ENCODE peak calls at places on chromosome 5, in four cellular contexts. One of them, this sample, is unnamed.

GRCh38 chr5:173736923-173737412 is 120.5 kb upstream of the BOD1 start:
- DNase-seq in body of pancreas: no peak
- DNase-seq in IMR-90: no peak
- DNase-seq in breast epithelium: no peak
- DNase-seq in this sample: no peak

GRCh38 chr5:64784451-64785025 is 15.8 kb downstream of the CWC27 start:
- DNase-seq in body of pancreas: peak; percentile 84
- DNase-seq in IMR-90: peak; percentile 86
- DNase-seq in breast epithelium: peak; percentile 26
- DNase-seq in this sample: peak; percentile 14

GRCh38 chr5:21594566-21594965 is 1258.6 kb downstream of the CDH12 start:
- DNase-seq in body of pancreas: no peak
- DNase-seq in IMR-90: no peak
- DNase-seq in breast epithelium: no peak
- DNase-seq in this sample: no peak

GRCh38 chr5:180330810-180331646 is 22.1 kb downstream of the GFPT2 start:
- DNase-seq in body of pancreas: peak; percentile 80
- DNase-seq in IMR-90: peak; percentile 99
- DNase-seq in breast epithelium: peak; percentile 42
- DNase-seq in this sample: no peak

GRCh38 chr5:113480243-113480642 is 8.0 kb downstream of the MCC start:
- DNase-seq in body of pancreas: no peak
- DNase-seq in IMR-90: no peak
- DNase-seq in breast epithelium: no peak
- DNase-seq in this sample: no peak

GRCh38 chr5:179907570-179908324 is at the start of gene TBC1D9B:
- DNase-seq in body of pancreas: peak; percentile 70
- DNase-seq in IMR-90: peak; percentile 45
- DNase-seq in breast epithelium: no peak
- DNase-seq in this sample: no peak

GRCh38 chr5:23268136-23268535 is 239.3 kb upstream of the PRDM9 start:
- DNase-seq in body of pancreas: no peak
- DNase-seq in IMR-90: no peak
- DNase-seq in breast epithelium: no peak
- DNase-seq in this sample: no peak

GRCh38 chr5:59596586-59597348 is 296.8 kb downstream of the PDE4D start:
- DNase-seq in body of pancreas: no peak
- DNase-seq in IMR-90: peak; percentile 44
- DNase-seq in breast epithelium: no peak
- DNase-seq in this sample: no peak

GRCh38 chr5:163626904-163627434 is 121.5 kb downstream of the MAT2B start:
- DNase-seq in body of pancreas: no peak
- DNase-seq in IMR-90: no peak
- DNase-seq in breast epithelium: no peak
- DNase-seq in this sample: no peak

GRCh38 chr5:150164640-150165039 is 1.9 kb upstream of the CDX1 start:
- DNase-seq in body of pancreas: no peak
- DNase-seq in IMR-90: peak; percentile 25
- DNase-seq in breast epithelium: peak; percentile 32
- DNase-seq in this sample: no peak

GRCh38 chr5:149153751-149154610 is 12.7 kb downstream of the ABLIM3 start:
- DNase-seq in body of pancreas: peak; percentile 61
- DNase-seq in IMR-90: peak; percentile 75
- DNase-seq in breast epithelium: no peak
- DNase-seq in this sample: no peak

GRCh38 chr5:7474821-7475403 is 79.0 kb downstream of the ADCY2 start:
- DNase-seq in body of pancreas: no peak
- DNase-seq in IMR-90: no peak
- DNase-seq in breast epithelium: no peak
- DNase-seq in this sample: no peak

GRCh38 chr5:7473115-7473514 is 77.2 kb downstream of the ADCY2 start:
- DNase-seq in body of pancreas: no peak
- DNase-seq in IMR-90: no peak
- DNase-seq in breast epithelium: no peak
- DNase-seq in this sample: no peak

GRCh38 chr5:7473668-7474215 is 77.8 kb downstream of the ADCY2 start:
- DNase-seq in body of pancreas: no peak
- DNase-seq in IMR-90: no peak
- DNase-seq in breast epithelium: no peak
- DNase-seq in this sample: no peak

DNA sequence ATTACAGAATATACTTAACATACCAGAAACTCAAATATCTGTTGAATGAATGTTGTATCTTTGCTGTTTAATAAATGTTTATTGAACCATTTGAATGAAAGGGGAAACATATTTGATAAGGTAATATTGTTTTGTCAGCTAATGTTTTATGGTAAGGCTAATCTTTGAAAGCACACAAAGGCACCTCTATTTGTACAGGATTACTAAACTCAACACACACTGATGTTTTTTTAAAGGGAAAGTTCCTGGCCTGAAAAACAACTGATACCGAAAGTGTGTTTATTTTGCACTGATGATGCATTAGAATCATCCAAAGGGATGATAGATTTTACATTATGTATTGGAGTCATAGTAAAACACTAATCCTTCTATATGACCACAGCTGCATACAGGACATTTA is 82.5 kb downstream of the ADCY2 start:
- DNase-seq in body of pancreas: no peak
- DNase-seq in IMR-90: no peak
- DNase-seq in breast epithelium: no peak
- DNase-seq in this sample: no peak
- H3K27ac ChIP-seq in body of pancreas: no peak overlapping the region
- H3K27ac ChIP-seq in IMR-90: no peak overlapping the region
- H3K27ac ChIP-seq in breast epithelium: no peak overlapping the region
- H3K27ac ChIP-seq in this sample: no peak overlapping the region

GRCh38 chr5:175381116-175381515 is 62.9 kb downstream of the DRD1 start:
- DNase-seq in body of pancreas: no peak
- DNase-seq in IMR-90: no peak
- DNase-seq in breast epithelium: no peak
- DNase-seq in this sample: no peak

GRCh38 chr5:175382171-175382570 is 61.8 kb downstream of the DRD1 start:
- DNase-seq in body of pancreas: no peak
- DNase-seq in IMR-90: no peak
- DNase-seq in breast epithelium: no peak
- DNase-seq in this sample: no peak

GRCh38 chr5:175385691-175386360 is 58.2 kb downstream of the DRD1 start:
- DNase-seq in body of pancreas: no peak
- DNase-seq in IMR-90: peak; percentile 69
- DNase-seq in breast epithelium: no peak
- DNase-seq in this sample: no peak

GRCh38 chr5:175384724-175385552 is 59.0 kb downstream of the DRD1 start:
- DNase-seq in body of pancreas: no peak
- DNase-seq in IMR-90: peak; percentile 44
- DNase-seq in breast epithelium: no peak
- DNase-seq in this sample: no peak

DNA sequence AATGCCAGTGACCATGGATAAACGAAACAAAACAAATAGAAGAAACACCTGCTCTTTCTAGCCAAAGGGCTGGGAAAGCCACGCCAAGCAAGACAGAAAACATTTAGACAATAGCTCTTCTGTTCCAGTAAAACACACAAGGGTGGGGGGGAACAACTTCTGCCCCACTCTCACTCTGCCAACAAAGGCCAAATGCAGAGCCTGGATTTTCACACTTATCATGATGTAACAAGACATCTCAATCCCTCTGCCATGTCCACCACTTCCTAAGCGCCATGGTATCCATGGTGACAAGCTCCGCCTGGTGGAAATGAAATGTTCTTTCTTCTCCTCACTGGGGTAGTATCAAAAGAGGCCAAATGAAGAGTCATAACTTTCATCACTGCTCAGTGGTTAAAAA is 60.6 kb downstream of the DRD1 start:
- DNase-seq in body of pancreas: no peak
- DNase-seq in IMR-90: no peak
- DNase-seq in breast epithelium: no peak
- DNase-seq in this sample: no peak
- TF ChIP-seq CTCF in body of pancreas: no peak
- TF ChIP-seq CTCF in IMR-90: no peak
- TF ChIP-seq CTCF in breast epithelium: no peak
- TF ChIP-seq CTCF in this sample: no peak

DNA sequence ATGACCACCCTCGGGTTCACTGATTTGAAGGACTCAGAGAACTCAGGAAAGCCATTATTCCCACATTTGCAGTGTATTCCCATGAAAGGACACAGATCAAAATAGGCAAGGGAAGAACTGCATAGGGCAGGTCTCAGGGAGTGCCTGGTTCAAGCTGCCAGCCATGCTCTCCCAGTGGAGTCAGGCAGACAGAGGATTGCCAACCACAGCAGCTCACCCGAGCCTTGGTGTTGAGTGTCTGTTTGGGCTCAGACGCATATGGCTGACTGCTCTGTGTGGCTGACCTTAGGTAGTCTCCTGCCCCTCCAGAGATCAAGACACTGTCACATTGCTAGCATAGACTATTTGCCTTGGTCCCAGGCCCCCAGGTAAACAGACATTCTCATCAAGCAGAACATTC is 115.8 kb upstream of the OTULINL start:
- DNase-seq in body of pancreas: no peak
- DNase-seq in IMR-90: no peak
- DNase-seq in breast epithelium: no peak
- DNase-seq in this sample: no peak
- H3K36me3 ChIP-seq in body of pancreas: peaks cover 15% of the 10 kb centered on the region
- H3K36me3 ChIP-seq in IMR-90: peaks cover 65% of the 10 kb centered on the region
- H3K36me3 ChIP-seq in breast epithelium: no peaks in the 10 kb centered on the region
- H3K36me3 ChIP-seq in this sample: peaks cover 41% of the 10 kb centered on the region

GRCh38 chr5:145835839-145836222 is 689 bp upstream of the PRELID2 start:
- DNase-seq in body of pancreas: no peak
- DNase-seq in IMR-90: no peak
- DNase-seq in breast epithelium: no peak
- DNase-seq in this sample: no peak
- H3K27ac ChIP-seq in body of pancreas: peak overlapping the region; percentile 91
- H3K27ac ChIP-seq in IMR-90: no peak overlapping the region
- H3K27ac ChIP-seq in breast epithelium: peak overlapping the region; percentile 63
- H3K27ac ChIP-seq in this sample: peak overlapping the region; percentile 92

DNA sequence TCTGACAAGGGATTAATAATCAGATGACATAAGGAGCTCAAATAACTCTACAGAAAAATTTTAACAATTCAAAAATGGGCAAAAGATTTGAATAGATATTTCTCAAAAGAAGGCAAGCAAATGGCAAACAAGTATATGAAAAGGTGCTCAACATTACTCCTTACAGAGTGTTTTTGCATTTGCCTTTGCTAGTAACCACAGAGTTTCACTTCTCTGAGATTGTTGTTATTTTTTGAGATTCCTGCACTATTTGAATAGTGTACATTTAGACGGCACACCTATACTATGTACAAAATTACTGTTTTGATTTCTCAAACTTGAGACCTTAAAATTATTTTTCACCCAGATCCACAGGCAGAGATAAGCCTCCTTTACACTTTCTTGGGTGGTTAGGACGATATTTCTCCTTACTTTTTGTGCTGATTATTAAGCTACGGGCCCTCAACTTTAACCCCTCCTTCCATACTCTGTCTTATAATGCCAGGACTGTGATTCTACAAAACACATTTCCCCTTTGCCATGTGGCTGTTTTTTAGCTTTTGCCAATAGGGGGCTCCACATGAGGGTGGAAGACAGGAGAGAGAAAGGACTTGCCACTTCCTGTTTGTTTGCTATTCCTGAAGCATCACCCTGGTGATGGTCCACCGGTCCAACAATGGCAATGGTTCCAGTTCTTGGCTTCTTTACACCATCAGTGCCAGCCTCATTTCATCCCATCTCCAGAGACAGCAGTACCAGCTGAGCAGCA is 65.0 kb upstream of the DAP start:
- DNase-seq in body of pancreas: no peak
- DNase-seq in IMR-90: no peak
- DNase-seq in breast epithelium: no peak
- DNase-seq in this sample: no peak
- TF ChIP-seq CTCF in body of pancreas: no peak
- TF ChIP-seq CTCF in IMR-90: no peak
- TF ChIP-seq CTCF in breast epithelium: no peak
- TF ChIP-seq CTCF in this sample: no peak

This sample was measured in thoracic aorta.